ENCODE peak calls at places on chromosomes 16 and 17, in five cellular contexts. H is prostate gland, Y is lower leg skin, K is psoas muscle, D is BE2C. X is an unnamed sample.

GRCh38 chr16:55039511-55039910 is 108.8 kb downstream of the IRX5 start:
- DNase-seq in H (no peak), Y (peak), K (no peak), D (no peak), X (no peak)

GRCh38 chr17:73028311-73028755 is 64.2 kb downstream of the SLC39A11 start:
- DNase-seq in H (no peak), Y (no peak), K (no peak), D (no peak), X (peak)

GRCh38 chr16:8182761-8183160 is 407.6 kb downstream of the TMEM114 start:
- DNase-seq in H (no peak), Y (no peak), K (no peak), D (no peak), X (no peak)

GRCh38 chr17:48125829-48126612 is 18.5 kb downstream of the SNX11 start:
- DNase-seq in H (no peak), Y (peak), K (no peak), D (peak), X (no peak)

GRCh38 chr17:74599023-74599399 is 6.9 kb upstream of the CD300LD start:
- DNase-seq in H (no peak), Y (no peak), K (no peak), D (no peak), X (no peak)

GRCh38 chr16:81558077-81558443 is 113.5 kb downstream of the CMIP start:
- DNase-seq in H (no peak), Y (no peak), K (no peak), D (no peak), X (no peak)

GRCh38 chr17:46741122-46741725 is 77.3 kb downstream of the WNT3 start:
- DNase-seq in H (no peak), Y (no peak), K (no peak), D (no peak), X (no peak)

GRCh38 chr16:48565752-48566151 is 44.2 kb downstream of the N4BP1 start:
- DNase-seq in H (no peak), Y (no peak), K (no peak), D (no peak), X (no peak)

GRCh38 chr16:23700509-23700908 is 12.5 kb downstream of the ERN2 start:
- DNase-seq in H (no peak), Y (no peak), K (no peak), D (no peak), X (no peak)

GRCh38 chr16:27617678-27618077 is 67.7 kb downstream of the KATNIP start:
- DNase-seq in H (no peak), Y (no peak), K (no peak), D (no peak), X (no peak)

GRCh38 chr16:4947722-4948503 is 10.2 kb upstream of the SEC14L5 start:
- DNase-seq in H (no peak), Y (no peak), K (no peak), D (no peak), X (no peak)

GRCh38 chr17:43079578-43080302 is 45.4 kb downstream of the BRCA1 start:
- DNase-seq in H (peak), Y (no peak), K (no peak), D (no peak), X (no peak)

GRCh38 chr17:43090022-43090421 is 35.1 kb downstream of the BRCA1 start:
- DNase-seq in H (no peak), Y (no peak), K (no peak), D (no peak), X (no peak)

DNA sequence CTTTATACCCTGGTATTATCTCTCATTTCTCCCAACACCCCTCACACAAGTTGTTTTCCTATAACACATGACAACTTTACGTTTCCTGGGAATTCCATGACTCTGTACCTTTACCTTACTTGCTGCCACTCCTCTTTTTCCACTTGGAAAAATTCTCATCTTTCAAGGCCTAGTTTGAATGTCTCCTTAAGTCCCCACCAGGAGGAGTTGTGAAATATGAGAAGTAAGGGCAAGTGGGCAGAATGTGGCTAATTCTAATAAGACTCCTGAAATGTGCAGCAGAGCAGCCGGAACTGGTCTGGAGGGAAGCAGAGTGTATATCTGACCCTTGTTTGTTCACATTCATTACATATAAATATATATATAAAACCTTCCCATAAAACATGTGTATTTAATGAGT is 39.7 kb downstream of the BRCA1 start:
- DNase-seq in H (no peak), Y (no peak), K (no peak), D (no peak), X (no peak)
- TF ChIP-seq CTCF in H (no peak), Y (no peak), K (no peak), D (no peak), X (no peak)

GRCh38 chr17:50050431-50051032 is 5.4 kb upstream of the ITGA3 start:
- DNase-seq in H (no peak), Y (no peak), K (no peak), D (no peak), X (no peak)
- TF ChIP-seq CTCF in H (no peak), Y (no peak), K (no peak), D (no peak), X (no peak)

GRCh38 chr17:58277107-58277506 is 3.6 kb downstream of the MPO start:
- DNase-seq in H (no peak), Y (no peak), K (no peak), D (no peak), X (no peak)
- TF ChIP-seq CTCF in H (no peak), Y (no peak), K (no peak), D (peak), X (peak)

GRCh38 chr16:83418565-83418964 is 389.2 kb upstream of the HSBP1 start:
- DNase-seq in H (no peak), Y (no peak), K (no peak), D (no peak), X (no peak)
- TF ChIP-seq CTCF in H (no peak), Y (no peak), K (no peak), D (no peak), X (no peak)

GRCh38 chr17:17771498-17772201 is 65.1 kb downstream of the SREBF1 start:
- DNase-seq in H (no peak), Y (no peak), K (no peak), D (no peak), X (no peak)

GRCh38 chr17:17776889-17777288 is 59.9 kb downstream of the SREBF1 start:
- DNase-seq in H (no peak), Y (no peak), K (no peak), D (no peak), X (no peak)

GRCh38 chr17:17770371-17771059 is 66.3 kb downstream of the SREBF1 start:
- DNase-seq in H (no peak), Y (no peak), K (peak), D (no peak), X (no peak)

GRCh38 chr17:17772231-17772630 is 64.6 kb downstream of the SREBF1 start:
- DNase-seq in H (no peak), Y (no peak), K (no peak), D (no peak), X (no peak)

DNA sequence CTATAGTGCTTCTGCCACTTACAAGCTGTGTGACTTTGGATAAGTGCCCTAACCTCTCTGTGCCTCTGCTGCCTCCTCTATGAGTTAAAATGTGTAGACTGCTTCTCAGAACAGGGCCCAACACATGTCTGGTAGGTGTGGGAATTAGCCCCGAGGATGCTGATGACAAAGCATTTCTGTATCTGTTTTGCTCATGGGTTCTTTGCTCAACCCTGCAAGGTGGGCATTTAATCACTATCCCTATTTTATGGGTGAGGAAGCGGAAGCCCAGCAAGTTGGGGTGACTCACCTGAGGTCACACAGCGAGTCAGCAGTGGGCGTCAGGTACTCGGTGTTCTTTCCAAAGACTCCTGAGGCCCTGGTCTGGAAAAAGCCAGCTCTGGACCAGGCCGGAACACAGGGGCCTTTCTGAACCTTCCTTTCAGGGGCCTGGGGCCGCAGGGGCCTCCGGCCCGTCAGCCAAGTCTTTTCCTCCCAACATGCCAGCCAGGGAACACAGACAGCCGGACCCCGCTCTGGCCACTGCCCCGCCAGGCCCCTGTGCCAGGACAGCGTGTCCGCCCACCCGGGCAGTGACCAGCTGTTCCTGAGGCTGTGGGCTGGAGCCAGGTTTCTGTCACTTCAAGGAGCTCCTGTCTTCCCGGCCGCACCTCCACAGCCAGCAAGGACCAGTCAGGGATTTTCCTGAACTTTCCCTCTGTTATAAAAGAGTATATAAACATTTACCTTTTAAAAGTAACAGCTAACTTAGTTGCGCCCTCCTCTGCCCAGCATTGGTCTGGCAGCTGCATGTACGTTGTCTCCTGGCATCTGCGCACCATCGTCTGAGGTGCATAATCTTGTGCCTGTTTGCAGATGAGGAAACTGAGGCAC is 62.5 kb downstream of the SREBF1 start:
- DNase-seq in H (peak), Y (no peak), K (peak), D (no peak), X (no peak)
- TF ChIP-seq CTCF in H (peak), Y (no peak), K (no peak), D (no peak), X (peak)

GRCh38 chr16:66524601-66525164 is 25.2 kb downstream of the TK2 start:
- DNase-seq in H (no peak), Y (peak), K (no peak), D (no peak), X (no peak)
- TF ChIP-seq CTCF in H (no peak), Y (no peak), K (no peak), D (no peak), X (no peak)

DNA sequence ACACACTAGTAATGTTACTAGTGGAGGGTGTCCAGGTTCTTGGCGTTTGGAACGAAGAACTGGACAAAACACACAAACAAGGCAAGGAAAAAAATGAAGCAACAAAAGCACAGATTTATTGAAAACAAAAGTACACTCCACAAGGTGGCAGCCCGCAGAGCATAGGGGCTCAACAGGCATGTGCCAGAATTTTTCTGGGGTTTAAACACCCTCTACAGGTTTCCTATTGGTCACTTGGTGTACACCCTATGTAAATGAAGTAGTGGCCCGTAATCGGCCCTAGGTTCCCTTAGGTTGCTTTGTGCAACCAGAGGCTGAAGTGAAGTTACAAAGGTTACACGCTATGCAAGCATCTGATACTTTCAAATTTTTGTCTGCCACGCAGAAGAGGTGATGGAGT is 8.1 kb downstream of the OR2C1 start:
- DNase-seq in H (no peak), Y (no peak), K (no peak), D (no peak), X (no peak)
- TF ChIP-seq CTCF in H (no peak), Y (no peak), K (no peak), D (peak), X (no peak)